ENCODE peak calls at places on chromosomes 5 and 9, in ten cellular contexts. One of them, this sample, is unnamed.

GRCh38 chr5:118529361-118530154 is 458.8 kb downstream of the DTWD2 start:
- DNase-seq in PC-9: no peak
- DNase-seq in AG09309: no peak
- DNase-seq in HL-60: no peak
- DNase-seq in B cell: no peak
- DNase-seq in fibroblast of villous mesenchyme: no peak
- DNase-seq in ovary: no peak
- DNase-seq in GM10248: no peak
- DNase-seq in Caco-2: no peak
- DNase-seq in brain microvascular endothelial cell: no peak
- DNase-seq in this sample: no peak

GRCh38 chr9:135463140-135463539 is 16.4 kb upstream of the PPP1R26 start:
- DNase-seq in AG09309: no peak
- DNase-seq in PC-9: peak
- DNase-seq in Caco-2: no peak
- DNase-seq in brain microvascular endothelial cell: peak
- DNase-seq in ovary: no peak
- DNase-seq in fibroblast of villous mesenchyme: peak
- DNase-seq in HL-60: no peak
- DNase-seq in GM10248: no peak
- DNase-seq in B cell: no peak
- DNase-seq in this sample: no peak

GRCh38 chr9:33498387-33498786 is 24.7 kb upstream of the NOL6 start:
- DNase-seq in brain microvascular endothelial cell: no peak
- DNase-seq in AG09309: no peak
- DNase-seq in GM10248: no peak
- DNase-seq in HL-60: no peak
- DNase-seq in fibroblast of villous mesenchyme: no peak
- DNase-seq in ovary: no peak
- DNase-seq in PC-9: no peak
- DNase-seq in B cell: no peak
- DNase-seq in Caco-2: no peak
- DNase-seq in this sample: no peak

GRCh38 chr9:75063556-75064305 is 24.2 kb downstream of the NMRK1 start:
- DNase-seq in Caco-2: no peak
- DNase-seq in GM10248: no peak
- DNase-seq in AG09309: no peak
- DNase-seq in HL-60: no peak
- DNase-seq in fibroblast of villous mesenchyme: no peak
- DNase-seq in brain microvascular endothelial cell: no peak
- DNase-seq in ovary: no peak
- DNase-seq in B cell: no peak
- DNase-seq in PC-9: no peak
- DNase-seq in this sample: no peak

GRCh38 chr5:149981233-149981632 is 19.2 kb downstream of the TIGD6 start:
- DNase-seq in PC-9: no peak
- DNase-seq in Caco-2: no peak
- DNase-seq in AG09309: no peak
- DNase-seq in brain microvascular endothelial cell: no peak
- DNase-seq in HL-60: no peak
- DNase-seq in fibroblast of villous mesenchyme: no peak
- DNase-seq in GM10248: no peak
- DNase-seq in B cell: no peak
- DNase-seq in ovary: no peak
- DNase-seq in this sample: no peak

GRCh38 chr5:40198736-40199135 is 481.0 kb upstream of the PTGER4 start:
- DNase-seq in Caco-2: no peak
- DNase-seq in brain microvascular endothelial cell: peak
- DNase-seq in GM10248: no peak
- DNase-seq in PC-9: no peak
- DNase-seq in AG09309: no peak
- DNase-seq in ovary: no peak
- DNase-seq in B cell: no peak
- DNase-seq in HL-60: no peak
- DNase-seq in fibroblast of villous mesenchyme: no peak
- DNase-seq in this sample: no peak

GRCh38 chr5:147390654-147391053 is 119.2 kb downstream of the DPYSL3 start:
- DNase-seq in HL-60: no peak
- DNase-seq in PC-9: no peak
- DNase-seq in Caco-2: no peak
- DNase-seq in fibroblast of villous mesenchyme: no peak
- DNase-seq in B cell: no peak
- DNase-seq in GM10248: no peak
- DNase-seq in AG09309: no peak
- DNase-seq in ovary: no peak
- DNase-seq in brain microvascular endothelial cell: no peak
- DNase-seq in this sample: no peak

GRCh38 chr5:64818245-64818644 is 49.5 kb downstream of the CWC27 start:
- DNase-seq in PC-9: no peak
- DNase-seq in AG09309: no peak
- DNase-seq in GM10248: no peak
- DNase-seq in fibroblast of villous mesenchyme: no peak
- DNase-seq in B cell: no peak
- DNase-seq in HL-60: no peak
- DNase-seq in Caco-2: no peak
- DNase-seq in brain microvascular endothelial cell: no peak
- DNase-seq in ovary: no peak
- DNase-seq in this sample: no peak

GRCh38 chr5:167574381-167574780 is 717.1 kb upstream of the WWC1 start:
- DNase-seq in Caco-2: no peak
- DNase-seq in AG09309: no peak
- DNase-seq in PC-9: no peak
- DNase-seq in HL-60: no peak
- DNase-seq in fibroblast of villous mesenchyme: no peak
- DNase-seq in brain microvascular endothelial cell: no peak
- DNase-seq in GM10248: no peak
- DNase-seq in B cell: no peak
- DNase-seq in ovary: no peak
- DNase-seq in this sample: no peak

GRCh38 chr5:142783601-142784291 is 13.6 kb downstream of the ARHGAP26 start:
- DNase-seq in brain microvascular endothelial cell: no peak
- DNase-seq in PC-9: no peak
- DNase-seq in HL-60: no peak
- DNase-seq in B cell: no peak
- DNase-seq in AG09309: no peak
- DNase-seq in fibroblast of villous mesenchyme: no peak
- DNase-seq in ovary: peak
- DNase-seq in GM10248: peak
- DNase-seq in Caco-2: no peak
- DNase-seq in this sample: no peak

GRCh38 chr5:95261369-95262175 is 23.3 kb downstream of the MCTP1 start:
- DNase-seq in ovary: no peak
- DNase-seq in GM10248: peak
- DNase-seq in HL-60: peak
- DNase-seq in Caco-2: no peak
- DNase-seq in brain microvascular endothelial cell: peak
- DNase-seq in fibroblast of villous mesenchyme: peak
- DNase-seq in PC-9: no peak
- DNase-seq in B cell: no peak
- DNase-seq in AG09309: peak
- DNase-seq in this sample: no peak

GRCh38 chr5:1963941-1964451 is 81.3 kb upstream of the IRX4 start:
- DNase-seq in PC-9: no peak
- DNase-seq in GM10248: no peak
- DNase-seq in fibroblast of villous mesenchyme: no peak
- DNase-seq in AG09309: no peak
- DNase-seq in brain microvascular endothelial cell: no peak
- DNase-seq in Caco-2: no peak
- DNase-seq in B cell: no peak
- DNase-seq in ovary: no peak
- DNase-seq in HL-60: no peak
- DNase-seq in this sample: no peak

GRCh38 chr9:85040806-85041575 is 371.5 kb downstream of the NTRK2 start:
- DNase-seq in GM10248: no peak
- DNase-seq in AG09309: no peak
- DNase-seq in fibroblast of villous mesenchyme: no peak
- DNase-seq in B cell: no peak
- DNase-seq in brain microvascular endothelial cell: no peak
- DNase-seq in ovary: no peak
- DNase-seq in HL-60: no peak
- DNase-seq in PC-9: no peak
- DNase-seq in Caco-2: no peak
- DNase-seq in this sample: no peak

GRCh38 chr5:54514841-54515432 is 2.6 kb upstream of the SNX18 start:
- DNase-seq in PC-9: no peak
- DNase-seq in HL-60: no peak
- DNase-seq in Caco-2: no peak
- DNase-seq in ovary: no peak
- DNase-seq in fibroblast of villous mesenchyme: peak
- DNase-seq in GM10248: no peak
- DNase-seq in B cell: no peak
- DNase-seq in AG09309: no peak
- DNase-seq in brain microvascular endothelial cell: peak
- DNase-seq in this sample: no peak

GRCh38 chr9:16598316-16598715 is 272.2 kb downstream of the BNC2 start:
- DNase-seq in ovary: no peak
- DNase-seq in GM10248: no peak
- DNase-seq in brain microvascular endothelial cell: peak
- DNase-seq in AG09309: no peak
- DNase-seq in PC-9: no peak
- DNase-seq in B cell: no peak
- DNase-seq in HL-60: no peak
- DNase-seq in Caco-2: no peak
- DNase-seq in fibroblast of villous mesenchyme: no peak
- DNase-seq in this sample: no peak

GRCh38 chr5:37375091-37375490 is 4.0 kb upstream of the WDR70 start:
- DNase-seq in brain microvascular endothelial cell: no peak
- DNase-seq in B cell: no peak
- DNase-seq in Caco-2: no peak
- DNase-seq in AG09309: no peak
- DNase-seq in fibroblast of villous mesenchyme: no peak
- DNase-seq in HL-60: no peak
- DNase-seq in GM10248: no peak
- DNase-seq in PC-9: no peak
- DNase-seq in ovary: no peak
- DNase-seq in this sample: no peak

GRCh38 chr5:37370550-37370863 is 399 bp downstream of the NUP155 start:
- DNase-seq in brain microvascular endothelial cell: no peak
- DNase-seq in Caco-2: no peak
- DNase-seq in fibroblast of villous mesenchyme: no peak
- DNase-seq in ovary: no peak
- DNase-seq in HL-60: no peak
- DNase-seq in AG09309: no peak
- DNase-seq in GM10248: no peak
- DNase-seq in PC-9: no peak
- DNase-seq in B cell: no peak
- DNase-seq in this sample: no peak

DNA sequence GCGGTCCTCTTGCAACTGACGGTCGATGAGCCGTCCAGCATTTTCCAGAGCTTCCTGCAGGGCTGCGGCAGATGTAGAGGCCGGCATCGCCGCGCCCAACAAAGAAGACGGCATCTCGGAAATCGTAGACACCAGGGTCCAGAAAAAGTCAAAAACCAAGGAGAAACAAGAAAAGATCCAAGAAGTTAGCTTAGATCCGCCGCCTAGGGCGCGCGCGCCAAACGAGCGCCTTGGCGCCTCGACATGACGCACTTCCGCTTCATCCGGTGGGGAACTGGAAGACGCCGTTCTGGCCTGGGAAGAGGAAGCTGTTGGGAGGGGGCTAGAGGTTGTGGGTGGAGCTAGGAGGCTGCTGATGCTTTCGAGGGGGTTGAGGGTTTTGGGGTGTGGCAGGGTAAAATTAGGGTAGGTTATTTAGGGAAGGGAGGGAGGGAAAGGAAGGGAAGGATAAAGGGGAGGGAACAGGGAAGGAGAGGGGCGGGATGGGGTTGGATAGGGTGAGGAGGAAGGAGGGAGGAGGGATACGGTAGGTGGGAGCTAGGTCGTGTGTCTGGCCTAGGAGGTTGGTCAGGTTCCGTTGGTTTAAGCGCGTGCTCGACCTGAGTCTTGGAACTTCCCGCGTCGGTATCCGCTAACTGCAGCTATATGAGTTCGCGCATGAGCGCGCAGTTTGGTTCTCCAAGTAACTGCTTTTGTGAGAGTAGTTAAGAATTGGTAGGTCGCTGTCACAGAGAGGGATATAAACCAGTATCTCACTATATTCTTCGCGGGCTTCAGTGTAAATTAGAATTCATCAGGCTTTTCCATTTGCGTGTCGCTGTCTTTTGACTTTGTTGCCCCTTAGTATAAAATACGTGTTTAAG is at the start of gene NUP155:
- DNase-seq in PC-9: peak
- DNase-seq in brain microvascular endothelial cell: peak
- DNase-seq in AG09309: peak
- DNase-seq in Caco-2: peak
- DNase-seq in ovary: peak
- DNase-seq in GM10248: peak
- DNase-seq in fibroblast of villous mesenchyme: peak
- DNase-seq in B cell: peak
- DNase-seq in HL-60: peak
- DNase-seq in this sample: peak
- TF ChIP-seq CTCF in PC-9: no peak
- TF ChIP-seq CTCF in brain microvascular endothelial cell: no peak
- TF ChIP-seq CTCF in AG09309: no peak
- TF ChIP-seq CTCF in Caco-2: no peak
- TF ChIP-seq CTCF in ovary: no peak
- TF ChIP-seq CTCF in GM10248: no peak
- TF ChIP-seq CTCF in fibroblast of villous mesenchyme: no peak
- TF ChIP-seq CTCF in B cell: no peak
- TF ChIP-seq CTCF in HL-60: no peak
- TF ChIP-seq CTCF in this sample: no peak

GRCh38 chr9:133485531-133486260 is 6.8 kb upstream of the SLC2A6 start:
- DNase-seq in AG09309: no peak
- DNase-seq in B cell: no peak
- DNase-seq in brain microvascular endothelial cell: no peak
- DNase-seq in ovary: no peak
- DNase-seq in HL-60: peak
- DNase-seq in Caco-2: no peak
- DNase-seq in fibroblast of villous mesenchyme: no peak
- DNase-seq in PC-9: no peak
- DNase-seq in GM10248: peak
- DNase-seq in this sample: no peak
- TF ChIP-seq CTCF in AG09309: no peak
- TF ChIP-seq CTCF in B cell: no peak
- TF ChIP-seq CTCF in brain microvascular endothelial cell: no peak
- TF ChIP-seq CTCF in ovary: no peak
- TF ChIP-seq CTCF in HL-60: no peak
- TF ChIP-seq CTCF in Caco-2: no peak
- TF ChIP-seq CTCF in fibroblast of villous mesenchyme: no peak
- TF ChIP-seq CTCF in PC-9: no peak
- TF ChIP-seq CTCF in GM10248: peak
- TF ChIP-seq CTCF in this sample: no peak

GRCh38 chr9:122389799-122390481 is 19.1 kb downstream of the PTGS1 start:
- DNase-seq in AG09309: no peak
- DNase-seq in brain microvascular endothelial cell: no peak
- DNase-seq in ovary: no peak
- DNase-seq in B cell: peak
- DNase-seq in GM10248: no peak
- DNase-seq in PC-9: no peak
- DNase-seq in Caco-2: no peak
- DNase-seq in fibroblast of villous mesenchyme: no peak
- DNase-seq in HL-60: peak
- DNase-seq in this sample: peak
- TF ChIP-seq CTCF in AG09309: no peak
- TF ChIP-seq CTCF in brain microvascular endothelial cell: no peak
- TF ChIP-seq CTCF in ovary: no peak
- TF ChIP-seq CTCF in B cell: no peak
- TF ChIP-seq CTCF in GM10248: no peak
- TF ChIP-seq CTCF in PC-9: no peak
- TF ChIP-seq CTCF in Caco-2: no peak
- TF ChIP-seq CTCF in fibroblast of villous mesenchyme: no peak
- TF ChIP-seq CTCF in HL-60: no peak
- TF ChIP-seq CTCF in this sample: no peak

GRCh38 chr5:16579142-16579541 is 37.7 kb downstream of the RETREG1 start:
- DNase-seq in brain microvascular endothelial cell: no peak
- DNase-seq in AG09309: no peak
- DNase-seq in PC-9: no peak
- DNase-seq in Caco-2: no peak
- DNase-seq in GM10248: no peak
- DNase-seq in fibroblast of villous mesenchyme: no peak
- DNase-seq in B cell: no peak
- DNase-seq in HL-60: no peak
- DNase-seq in ovary: no peak
- DNase-seq in this sample: no peak
- TF ChIP-seq CTCF in brain microvascular endothelial cell: no peak
- TF ChIP-seq CTCF in AG09309: no peak
- TF ChIP-seq CTCF in PC-9: no peak
- TF ChIP-seq CTCF in Caco-2: no peak
- TF ChIP-seq CTCF in GM10248: no peak
- TF ChIP-seq CTCF in fibroblast of villous mesenchyme: no peak
- TF ChIP-seq CTCF in B cell: no peak
- TF ChIP-seq CTCF in HL-60: no peak
- TF ChIP-seq CTCF in ovary: no peak
- TF ChIP-seq CTCF in this sample: no peak